ENCODE peak calls at places on chromosomes 3 and 15, in seven cellular contexts. Y is endothelial cell; L is choroid plexus epithelial cell; S is T-helper 1 cell; C is Calu3; Z is CD8-positive, alpha-beta memory T cell; N is M059J. E is an unnamed sample.

GRCh38 chr15:92809880-92810361 is 90.2 kb upstream of the CHD2 start:
- DNase-seq in Y (peak), L (peak), S (no peak), C (peak), Z (no peak), N (peak), E (peak)

GRCh38 chr3:182682263-182683229 is 110.8 kb upstream of the ATP11B start:
- DNase-seq in Y (peak), L (peak), S (peak), C (peak), Z (peak), N (peak), E (peak)

GRCh38 chr3:73045391-73045790 is 16.1 kb upstream of the EBLN2 start:
- DNase-seq in Y (no peak), L (peak), S (no peak), C (no peak), Z (no peak), N (no peak), E (no peak)

GRCh38 chr15:67937153-67937761 is 97.4 kb upstream of the RNU6-1 start:
- DNase-seq in Y (no peak), L (no peak), S (no peak), C (no peak), Z (no peak), N (peak), E (no peak)

GRCh38 chr15:28974142-28974541 is 88.4 kb downstream of the APBA2 start:
- DNase-seq in Y (no peak), L (no peak), S (no peak), C (no peak), Z (no peak), N (no peak), E (no peak)

GRCh38 chr3:196141866-196142673 is 60.2 kb upstream of the TFRC start:
- DNase-seq in Y (no peak), L (no peak), S (no peak), C (peak), Z (no peak), N (no peak), E (no peak)

GRCh38 chr3:135138776-135139175 is 343.7 kb downstream of the EPHB1 start:
- DNase-seq in Y (no peak), L (no peak), S (no peak), C (no peak), Z (no peak), N (no peak), E (no peak)

GRCh38 chr15:93072440-93073394 is 16.3 kb downstream of the RGMA start:
- DNase-seq in Y (peak), L (peak), S (no peak), C (peak), Z (no peak), N (peak), E (peak)

GRCh38 chr3:120496278-120496975 is 45.6 kb upstream of the FSTL1 start:
- DNase-seq in Y (no peak), L (peak), S (no peak), C (no peak), Z (no peak), N (peak), E (peak)

GRCh38 chr15:35519536-35520149 is 26.3 kb downstream of the DPH6 start:
- DNase-seq in Y (peak), L (peak), S (no peak), C (no peak), Z (no peak), N (peak), E (peak)

GRCh38 chr3:72303926-72304325 is 519.0 kb upstream of the PROK2 start:
- DNase-seq in Y (peak), L (peak), S (no peak), C (no peak), Z (no peak), N (no peak), E (peak)

GRCh38 chr3:127197300-127198150 is 4.6 kb downstream of the PRR23E start:
- DNase-seq in Y (no peak), L (no peak), S (no peak), C (no peak), Z (no peak), N (no peak), E (no peak)

GRCh38 chr3:175075269-175075668 is 216.1 kb downstream of the NAALADL2 start:
- DNase-seq in Y (no peak), L (peak), S (no peak), C (no peak), Z (no peak), N (peak), E (no peak)

GRCh38 chr3:194561306-194561974 is 71.8 kb downstream of the TMEM44 start:
- DNase-seq in Y (no peak), L (peak), S (no peak), C (no peak), Z (no peak), N (peak), E (no peak)

GRCh38 chr3:149216195-149216869 is 5.3 kb downstream of the CP start:
- DNase-seq in Y (no peak), L (peak), S (no peak), C (peak), Z (no peak), N (peak), E (peak)

GRCh38 chr15:77864211-77865105 is 213.1 kb downstream of the TBC1D2B start:
- DNase-seq in Y (no peak), L (no peak), S (no peak), C (no peak), Z (no peak), N (peak), E (no peak)

GRCh38 chr3:71144525-71145253 is 438.8 kb downstream of the FOXP1 start:
- DNase-seq in Y (no peak), L (no peak), S (no peak), C (no peak), Z (no peak), N (no peak), E (no peak)

GRCh38 chr3:129315386-129315991 is 36.8 kb downstream of the HMCES start:
- DNase-seq in Y (no peak), L (peak), S (peak), C (peak), Z (peak), N (peak), E (peak)

GRCh38 chr3:28901029-28901428 is 379.8 kb upstream of the RBMS3 start:
- DNase-seq in Y (no peak), L (peak), S (no peak), C (no peak), Z (no peak), N (no peak), E (no peak)

GRCh38 chr3:12465826-12466225 is 18.5 kb upstream of the TSEN2 start:
- DNase-seq in Y (no peak), L (no peak), S (no peak), C (no peak), Z (no peak), N (no peak), E (no peak)

GRCh38 chr15:74208901-74209559 is 6.4 kb upstream of the STRA6 start:
- DNase-seq in Y (no peak), L (peak), S (no peak), C (no peak), Z (no peak), N (peak), E (peak)

GRCh38 chr3:65400893-65401292 is 637.8 kb downstream of the MAGI1 start:
- DNase-seq in Y (no peak), L (no peak), S (no peak), C (no peak), Z (no peak), N (no peak), E (no peak)

GRCh38 chr3:160150525-160150924 is 74.7 kb upstream of the C3orf80 start:
- DNase-seq in Y (no peak), L (no peak), S (no peak), C (no peak), Z (no peak), N (peak), E (no peak)

GRCh38 chr3:138344754-138345153 is 3.6 kb upstream of the MRAS start:
- DNase-seq in Y (no peak), L (no peak), S (no peak), C (no peak), Z (no peak), N (no peak), E (no peak)

GRCh38 chr3:128232421-128233180 is 79.3 kb downstream of the EEFSEC start:
- DNase-seq in Y (no peak), L (no peak), S (no peak), C (no peak), Z (no peak), N (no peak), E (no peak)

GRCh38 chr3:177640319-177640997 is 443.2 kb upstream of the TBL1XR1 start:
- DNase-seq in Y (no peak), L (no peak), S (no peak), C (no peak), Z (no peak), N (peak), E (no peak)

GRCh38 chr3:45975696-45976095 is 19.9 kb downstream of the FYCO1 start:
- DNase-seq in Y (no peak), L (no peak), S (no peak), C (no peak), Z (no peak), N (no peak), E (no peak)

GRCh38 chr15:76991048-76991447 is 3.9 kb upstream of the PSTPIP1 start:
- DNase-seq in Y (no peak), L (no peak), S (no peak), C (no peak), Z (no peak), N (no peak), E (no peak)

GRCh38 chr3:18415836-18416235 is 9.3 kb downstream of the SATB1 start:
- DNase-seq in Y (no peak), L (no peak), S (no peak), C (no peak), Z (no peak), N (no peak), E (no peak)

GRCh38 chr15:84582583-84583157 is 18.1 kb upstream of the ZSCAN2 start:
- DNase-seq in Y (no peak), L (no peak), S (no peak), C (no peak), Z (no peak), N (peak), E (no peak)

GRCh38 chr15:41982133-41982930 is 10.0 kb upstream of the EHD4 start:
- DNase-seq in Y (no peak), L (peak), S (no peak), C (no peak), Z (no peak), N (no peak), E (no peak)

GRCh38 chr3:69558912-69559311 is 173.0 kb upstream of the FRMD4B start:
- DNase-seq in Y (no peak), L (peak), S (no peak), C (no peak), Z (no peak), N (no peak), E (no peak)

GRCh38 chr15:75928680-75929608 is 25.3 kb downstream of the FBXO22 start:
- DNase-seq in Y (peak), L (peak), S (no peak), C (no peak), Z (no peak), N (no peak), E (peak)

GRCh38 chr3:43792904-43793303 is 102.2 kb downstream of the ABHD5 start:
- DNase-seq in Y (no peak), L (no peak), S (no peak), C (no peak), Z (no peak), N (peak), E (no peak)

GRCh38 chr3:11727207-11727606 is 83.5 kb upstream of the VGLL4 start:
- DNase-seq in Y (no peak), L (peak), S (no peak), C (no peak), Z (no peak), N (no peak), E (no peak)